ENCODE peak calls at places on chromosomes 1 and 21, in seven cellular contexts. I, F, Y, E, D, O and G are unnamed samples.

GRCh38 chr1:77322061-77322900 is 40.5 kb downstream of the AK5 start:
- DNase-seq in I (peak), F (no peak), Y (no peak), E (peak), D (no peak), O (no peak), G (no peak)

GRCh38 chr1:196400478-196401453 is 207.5 kb downstream of the KCNT2 start:
- DNase-seq in I (peak), F (no peak), Y (peak), E (no peak), D (no peak), O (no peak), G (no peak)

GRCh38 chr21:20997308-20997632 is 939 bp upstream of the NCAM2 start:
- DNase-seq in I (no peak), F (no peak), Y (no peak), E (no peak), D (no peak), O (no peak), G (no peak)

GRCh38 chr1:72623299-72623708 is 341.0 kb upstream of the NEGR1 start:
- DNase-seq in I (peak), F (no peak), Y (no peak), E (peak), D (no peak), O (no peak), G (peak)

GRCh38 chr1:201262963-201263608 is 20.2 kb upstream of the PKP1 start:
- DNase-seq in I (no peak), F (peak), Y (no peak), E (no peak), D (peak), O (no peak), G (no peak)

GRCh38 chr21:45365608-45366241 is 39.2 kb upstream of the COL18A1 start:
- DNase-seq in I (peak), F (no peak), Y (peak), E (peak), D (no peak), O (no peak), G (no peak)

GRCh38 chr1:201551877-201552731 is 13.2 kb downstream of the NAV1 start:
- DNase-seq in I (peak), F (no peak), Y (no peak), E (no peak), D (no peak), O (no peak), G (no peak)

GRCh38 chr1:116919802-116920201 is 10.1 kb downstream of the PTGFRN start:
- DNase-seq in I (no peak), F (peak), Y (no peak), E (no peak), D (no peak), O (no peak), G (no peak)

GRCh38 chr1:187621961-187622360 is 793.2 kb downstream of the PLA2G4A start:
- DNase-seq in I (no peak), F (no peak), Y (no peak), E (no peak), D (no peak), O (no peak), G (no peak)

GRCh38 chr1:167442854-167443565 is 75.3 kb downstream of the CD247 start:
- DNase-seq in I (no peak), F (peak), Y (no peak), E (no peak), D (no peak), O (no peak), G (no peak)

GRCh38 chr1:202281316-202282016 is 60.3 kb downstream of the UBE2T start:
- DNase-seq in I (peak), F (no peak), Y (no peak), E (peak), D (no peak), O (no peak), G (no peak)

GRCh38 chr1:154199563-154199879 is 6.6 kb downstream of the CFAP141 start:
- DNase-seq in I (no peak), F (no peak), Y (no peak), E (no peak), D (no peak), O (no peak), G (no peak)

GRCh38 chr21:39676054-39676771 is 63.5 kb downstream of the B3GALT5 start:
- DNase-seq in I (peak), F (no peak), Y (no peak), E (no peak), D (no peak), O (no peak), G (peak)

GRCh38 chr1:242523968-242524570 is 428 bp downstream of the PLD5 start:
- DNase-seq in I (no peak), F (no peak), Y (no peak), E (no peak), D (no peak), O (peak), G (peak)

GRCh38 chr1:192539450-192540132 is 36.0 kb upstream of the RGS1 start:
- DNase-seq in I (peak), F (no peak), Y (no peak), E (peak), D (no peak), O (no peak), G (no peak)